ENCODE peak calls at places on chromosomes 11 and 22, in seven cellular contexts. S is GM23338, L is tibial nerve, U is heart right ventricle, Q is HCT116, M is A549, T is endodermal cell. Y is an unnamed sample.

GRCh38 chr22:44541671-44542319 is 43.8 kb upstream of the RTL6 start:
- DNase-seq in L (no peak), S (no peak), M (no peak), U (no peak), T (peak; percentile 29), Q (no peak), Y (no peak)

GRCh38 chr22:24315367-24315781 is 44.7 kb downstream of the SPECC1L start:
- DNase-seq in Q (no peak), M (no peak), S (no peak), U (no peak), T (no peak), L (no peak), Y (no peak)

GRCh38 chr11:61912991-61913698 is 4.2 kb downstream of the RAB3IL1 start:
- DNase-seq in Q (no peak), S (no peak), T (peak; percentile 44), U (peak; percentile 3), M (no peak), L (no peak), Y (no peak)

GRCh38 chr11:77267910-77268309 is 33.6 kb downstream of the GDPD4 start:
- DNase-seq in U (no peak), L (no peak), M (no peak), T (no peak), Q (no peak), S (no peak), Y (no peak)

GRCh38 chr11:134976540-134976939 is 564.5 kb upstream of the B3GAT1 start:
- DNase-seq in Q (no peak), M (no peak), L (no peak), T (no peak), U (no peak), S (no peak), Y (no peak)

GRCh38 chr11:2837096-2837601 is 48.4 kb downstream of the CDKN1C start:
- DNase-seq in Q (peak; percentile 18), M (peak; percentile 42), T (peak; percentile 85), U (peak; percentile 83), S (peak; percentile 65), L (peak; percentile 52), Y (peak; percentile 82)

GRCh38 chr22:19525116-19525660 is 978 bp upstream of the CLDN5 start:
- DNase-seq in Q (no peak), S (no peak), U (peak; percentile 56), M (no peak), L (no peak), T (no peak), Y (no peak)

GRCh38 chr11:85918910-85919794 is 64.0 kb downstream of the CCDC83 start:
- DNase-seq in T (no peak), Q (no peak), L (no peak), M (no peak), S (no peak), U (no peak), Y (no peak)

GRCh38 chr11:57290288-57290687 is 34.5 kb downstream of the TNKS1BP1 start:
- DNase-seq in Q (no peak), T (no peak), S (no peak), U (no peak), M (no peak), L (no peak), Y (no peak)

GRCh38 chr22:45170001-45170466 is 6.3 kb downstream of the NUP50 start:
- DNase-seq in Q (no peak), L (no peak), M (no peak), S (no peak), T (no peak), U (no peak), Y (no peak)

GRCh38 chr22:50274311-50274710 is 4.1 kb upstream of the MAPK11 start:
- DNase-seq in M (peak; percentile 70), U (peak; percentile 57), T (peak; percentile 73), L (no peak), S (peak; percentile 60), Q (no peak), Y (peak; percentile 55)

GRCh38 chr22:49962012-49962750 is 1.6 kb downstream of the PIM3 start:
- DNase-seq in M (peak; percentile 85), Q (no peak), L (peak; percentile 83), T (peak; percentile 94), S (peak; percentile 85), U (peak; percentile 93), Y (peak; percentile 96)

GRCh38 chr11:128246364-128247234 is 340.8 kb downstream of the ETS1 start:
- DNase-seq in Q (no peak), T (no peak), M (no peak), S (no peak), U (no peak), L (no peak), Y (peak; percentile 21)

GRCh38 chr22:38923463-38924196 is 33.8 kb upstream of the APOBEC3A start:
- DNase-seq in M (peak; percentile 93), S (peak; percentile 62), Q (peak; percentile 91), L (peak; percentile 65), U (peak; percentile 83), T (peak; percentile 69), Y (peak; percentile 73)

GRCh38 chr11:69414773-69415187 is 66.7 kb upstream of the LINC01488 start:
- DNase-seq in S (no peak), Q (no peak), L (no peak), M (no peak), U (peak; percentile 28), T (no peak), Y (no peak)

GRCh38 chr22:38866399-38867123 is 5.5 kb downstream of the CBX6 start:
- DNase-seq in M (no peak), S (peak; percentile 95), Q (no peak), T (peak; percentile 96), U (no peak), L (no peak), Y (no peak)

GRCh38 chr11:17695454-17696441 is 23.6 kb upstream of the MYOD1 start:
- DNase-seq in L (no peak), Q (no peak), U (no peak), S (peak; percentile 59), M (no peak), T (peak; percentile 64), Y (no peak)

GRCh38 chr11:64233913-64234839 is at the start of gene VEGFB:
- DNase-seq in L (peak; percentile 53), M (peak; percentile 53), T (peak; percentile 79), Q (no peak), S (peak; percentile 71), U (peak; percentile 74), Y (peak; percentile 79)

DNA sequence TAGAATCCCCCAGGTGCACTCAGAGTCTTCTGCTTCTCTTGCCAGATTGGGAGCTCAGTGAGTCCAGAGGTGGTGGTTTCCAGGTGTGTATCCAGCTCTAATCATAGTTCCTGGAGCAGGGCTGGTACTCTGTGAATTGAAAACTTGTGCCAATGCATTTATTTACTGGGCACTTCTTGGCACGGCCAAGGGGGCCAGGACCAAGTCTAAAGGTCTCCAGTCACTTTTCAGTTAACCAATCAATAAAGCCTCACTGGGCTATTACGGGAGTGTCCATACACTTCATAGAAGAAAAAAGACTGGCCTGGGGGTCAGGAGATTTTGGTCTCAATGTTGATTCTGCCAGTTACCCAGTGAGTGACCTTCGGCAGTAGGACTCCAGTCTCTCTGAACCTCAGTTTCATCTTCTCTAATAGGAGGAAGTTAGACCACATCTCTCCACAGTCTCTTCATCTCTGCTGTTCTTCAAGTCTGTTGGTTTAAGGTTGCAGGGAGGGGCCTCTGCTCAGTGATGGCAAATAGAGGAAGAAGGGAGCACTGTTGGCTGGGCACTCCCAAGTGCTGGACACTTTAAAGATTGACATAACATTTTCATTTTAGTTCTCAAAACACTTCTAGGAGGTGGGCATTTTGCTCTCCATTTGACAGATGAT is 188.5 kb upstream of the E2F8 start:
- DNase-seq in M (no peak), L (no peak), T (no peak), S (no peak), U (no peak), Q (no peak), Y (no peak)
- H3K27ac ChIP-seq in M (no peak overlapping the region), L (no peak overlapping the region), T (no peak overlapping the region), S (no peak overlapping the region), U (no peak overlapping the region), Q (no peak overlapping the region), Y (no peak overlapping the region)

GRCh38 chr22:29328055-29328454 is 12.6 kb upstream of the RASL10A start:
- DNase-seq in S (no peak), Q (no peak), L (no peak), M (no peak), T (no peak), U (no peak), Y (no peak)
- TF ChIP-seq CTCF in S (no peak), Q (peak; percentile 35), L (no peak), M (no peak), T (peak; percentile 52), U (no peak), Y (no peak)

GRCh38 chr11:119523801-119524200 is 100.8 kb upstream of the THY1 start:
- DNase-seq in T (no peak), M (no peak), L (no peak), S (no peak), U (no peak), Q (no peak), Y (no peak)

GRCh38 chr11:119521551-119521950 is 98.6 kb upstream of the THY1 start:
- DNase-seq in L (no peak), Q (no peak), S (no peak), T (no peak), M (no peak), U (no peak), Y (no peak)

GRCh38 chr11:119522609-119523008 is 99.6 kb upstream of the THY1 start:
- DNase-seq in T (no peak), M (no peak), S (no peak), U (no peak), Q (no peak), L (no peak), Y (no peak)

GRCh38 chr11:119525855-119526196 is 102.9 kb upstream of the THY1 start:
- DNase-seq in Q (no peak), U (no peak), T (no peak), S (no peak), L (no peak), M (no peak), Y (no peak)

GRCh38 chr11:119525180-119525854 is 102.3 kb upstream of the THY1 start:
- DNase-seq in Q (no peak), U (no peak), M (no peak), L (no peak), S (no peak), T (no peak), Y (no peak)
- H3K27ac ChIP-seq in Q (no peak overlapping the region), U (no peak overlapping the region), M (no peak overlapping the region), L (no peak overlapping the region), S (no peak overlapping the region), T (no peak overlapping the region), Y (no peak overlapping the region)

GRCh38 chr11:132284048-132284447 is 913.6 kb downstream of the NTM start:
- DNase-seq in S (peak; percentile 40), U (no peak), M (no peak), Q (no peak), L (no peak), T (no peak), Y (no peak)

GRCh38 chr11:132284611-132285010 is 914.2 kb downstream of the NTM start:
- DNase-seq in Q (no peak), T (no peak), M (no peak), S (no peak), U (no peak), L (no peak), Y (no peak)

GRCh38 chr11:132278801-132279574 is 908.6 kb downstream of the NTM start:
- DNase-seq in T (peak; percentile 67), Q (no peak), L (no peak), U (no peak), S (peak; percentile 46), M (peak; percentile 0), Y (no peak)
- TF ChIP-seq CTCF in T (peak; percentile 77), Q (no peak), L (no peak), U (no peak), S (peak; percentile 69), M (no peak), Y (peak; percentile 20)

DNA sequence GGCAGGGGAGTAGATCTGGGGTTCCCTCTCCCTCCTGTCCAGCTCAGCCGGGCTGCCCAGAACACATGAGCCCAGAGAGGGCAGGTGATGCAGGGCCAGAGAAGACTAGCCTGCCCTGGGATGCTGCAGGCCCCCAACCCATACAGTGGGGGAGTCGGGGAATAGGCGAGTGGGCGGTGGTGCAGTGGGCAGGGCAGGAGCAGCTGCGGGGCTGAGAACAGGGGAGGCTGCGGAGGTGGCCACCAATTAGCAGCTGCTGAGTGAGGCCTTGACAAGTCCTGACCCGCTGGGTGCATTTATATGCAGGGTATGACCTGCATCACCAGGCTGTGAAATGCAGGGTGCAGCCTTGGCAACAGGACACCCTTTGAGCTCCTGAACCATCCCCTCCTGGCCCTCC is 43.1 kb downstream of the NFAM1 start:
- DNase-seq in U (no peak), S (no peak), L (no peak), M (no peak), Q (no peak), T (no peak), Y (no peak)
- H3K27ac ChIP-seq in U (no peak overlapping the region), S (no peak overlapping the region), L (no peak overlapping the region), M (no peak overlapping the region), Q (no peak overlapping the region), T (peak overlapping the region; percentile 94), Y (no peak overlapping the region)

Y was measured in psoas muscle.